ENCODE peak calls at places on chromosomes 1 and 21, in seven cellular contexts. L, A, Q, C, I, T and B are unnamed samples.
A peak's percentile ranks its signal among the peaks of the same experiment; 100 is the strongest.

GRCh38 chr1:193355654-193356053 is 169.2 kb upstream of the B3GALT2 start:
- DNase-seq in L (no peak), T (no peak), A (no peak), Q (no peak), I (no peak), C (no peak), B (no peak)

GRCh38 chr21:42559326-42559725 is 45.7 kb downstream of the SLC37A1 start:
- DNase-seq in C (no peak), Q (no peak), A (peak; percentile 36), L (no peak), T (peak; percentile 8), I (no peak), B (no peak)

GRCh38 chr1:218813247-218813646 is 360.4 kb upstream of the LYPLAL1 start:
- DNase-seq in A (no peak), I (peak; percentile 17), T (no peak), Q (no peak), C (no peak), L (peak; percentile 39), B (peak; percentile 70)

GRCh38 chr1:114033961-114034360 is 54.7 kb downstream of the OLFML3 start:
- DNase-seq in A (no peak), I (no peak), Q (no peak), T (no peak), L (no peak), C (no peak), B (no peak)

GRCh38 chr1:53508991-53509663 is 49.9 kb downstream of the DMRTB1 start:
- DNase-seq in C (no peak), L (no peak), T (no peak), I (no peak), Q (no peak), A (no peak), B (no peak)

GRCh38 chr21:34942911-34943310 is 106.2 kb downstream of the RUNX1 start:
- DNase-seq in A (no peak), C (no peak), L (no peak), T (no peak), I (no peak), Q (no peak), B (no peak)

GRCh38 chr1:163747261-163747660 is 425.5 kb downstream of the NUF2 start:
- DNase-seq in T (no peak), C (no peak), A (no peak), Q (no peak), L (no peak), I (peak; percentile 31), B (no peak)

GRCh38 chr1:12748778-12749355 is 2.9 kb downstream of the CFAP107 start:
- DNase-seq in L (no peak), Q (no peak), C (no peak), I (no peak), T (no peak), A (no peak), B (no peak)

GRCh38 chr21:38768385-38769071 is 37.2 kb upstream of the ETS2 start:
- DNase-seq in C (peak; percentile 23), T (no peak), I (peak; percentile 79), A (no peak), Q (no peak), L (peak; percentile 96), B (peak; percentile 94)

GRCh38 chr1:42953182-42954180 is 5.2 kb downstream of the SLC2A1 start:
- DNase-seq in Q (no peak), T (no peak), I (no peak), A (no peak), L (no peak), C (no peak), B (no peak)

GRCh38 chr1:154839691-154840090 is 30.4 kb downstream of the KCNN3 start:
- DNase-seq in Q (no peak), A (no peak), T (no peak), L (no peak), C (no peak), I (no peak), B (no peak)

GRCh38 chr1:244209955-244210354 is 158.9 kb downstream of the ZBTB18 start:
- DNase-seq in C (no peak), L (no peak), A (no peak), T (no peak), Q (no peak), I (no peak), B (no peak)

GRCh38 chr1:244212792-244213475 is 161.9 kb downstream of the ZBTB18 start:
- DNase-seq in A (no peak), I (no peak), C (no peak), T (no peak), L (no peak), Q (no peak), B (no peak)

GRCh38 chr1:244212219-244212618 is 161.1 kb downstream of the ZBTB18 start:
- DNase-seq in T (no peak), Q (no peak), I (no peak), C (no peak), A (no peak), L (no peak), B (no peak)

GRCh38 chr1:244211559-244211944 is 160.5 kb downstream of the ZBTB18 start:
- DNase-seq in L (peak; percentile 75), T (peak; percentile 71), C (no peak), I (no peak), A (no peak), Q (no peak), B (peak; percentile 56)

DNA sequence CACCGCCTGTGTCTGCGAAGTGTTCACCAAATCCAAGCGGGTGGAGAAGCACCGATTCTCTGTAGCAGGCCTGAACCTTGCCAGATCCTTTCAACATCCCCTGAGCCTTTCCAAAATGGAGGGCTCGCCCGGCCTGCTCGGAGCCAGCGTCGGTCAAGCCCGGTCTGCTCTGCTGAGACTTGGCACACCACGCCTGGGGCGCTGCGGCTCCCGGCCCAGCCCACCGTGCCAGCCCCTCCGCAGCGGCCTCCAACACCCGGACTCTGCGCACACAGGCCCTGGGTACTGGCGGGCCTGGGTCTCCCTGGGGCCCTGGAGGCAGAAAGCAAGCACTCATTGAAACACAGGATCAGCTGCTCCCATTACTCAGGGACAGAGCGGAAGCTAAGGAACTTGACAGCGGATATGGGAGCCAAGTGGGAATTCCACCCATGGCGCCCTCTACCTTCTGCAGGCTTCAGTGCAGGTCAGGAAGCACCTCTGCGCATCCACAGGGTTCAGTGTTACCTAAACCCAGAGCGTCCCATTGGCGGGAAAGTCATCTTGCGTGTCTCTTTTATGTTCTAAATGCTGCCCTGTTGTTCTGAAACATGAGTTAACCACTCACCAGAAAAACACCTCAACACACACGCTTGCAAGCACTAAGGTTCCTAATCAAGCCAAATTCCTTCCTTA is 159.9 kb downstream of the ZBTB18 start:
- DNase-seq in T (no peak), L (peak; percentile 11), A (no peak), I (no peak), Q (no peak), C (no peak), B (no peak)
- TF ChIP-seq CTCF in T (no peak), L (peak; percentile 62), A (peak; percentile 26), I (no peak), Q (peak; percentile 43), C (no peak), B (peak; percentile 61)

GRCh38 chr1:228986093-228986904 is 251.0 kb downstream of the RHOU start:
- DNase-seq in C (no peak), A (no peak), L (no peak), T (peak; percentile 71), I (no peak), Q (no peak), B (peak; percentile 27)
- TF ChIP-seq CTCF in C (no peak), A (no peak), L (no peak), T (peak; percentile 16), I (no peak), Q (no peak), B (no peak)

DNA sequence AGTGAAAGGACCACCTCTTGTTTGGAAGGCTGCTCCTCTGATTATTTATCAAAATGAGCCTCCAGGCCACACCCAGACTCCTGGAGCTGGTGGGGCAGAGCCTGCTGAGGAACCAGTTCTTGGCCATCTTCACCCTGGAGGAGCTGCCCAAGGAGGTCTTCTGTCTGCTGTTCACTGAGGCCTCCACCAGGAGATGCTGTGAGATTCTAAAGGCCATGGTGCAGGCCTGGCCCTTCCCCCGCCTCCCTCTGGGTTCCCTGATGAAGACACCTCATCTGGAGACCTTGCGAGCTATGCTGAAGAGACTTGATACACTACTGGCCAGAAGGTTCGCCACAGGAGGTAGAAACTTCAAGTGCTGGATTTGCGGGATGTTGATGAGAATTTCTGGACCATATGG is 61.7 kb upstream of the GJA8 start:
- DNase-seq in L (peak; percentile 34), C (no peak), A (no peak), T (no peak), I (no peak), Q (no peak), B (peak; percentile 55)
- TF ChIP-seq CTCF in L (peak; percentile 35), C (no peak), A (no peak), T (no peak), I (no peak), Q (no peak), B (peak; percentile 67)

GRCh38 chr1:22712502-22713271 is 2.0 kb downstream of the EPHB2 start:
- DNase-seq in T (no peak), C (no peak), I (no peak), A (no peak), L (peak; percentile 11), Q (no peak), B (no peak)
- TF ChIP-seq CTCF in T (no peak), C (no peak), I (no peak), A (no peak), L (no peak), Q (no peak), B (no peak)

GRCh38 chr1:147565189-147565980 is 24.1 kb downstream of the BCL9 start:
- DNase-seq in I (no peak), L (peak; percentile 18), A (no peak), C (no peak), Q (no peak), T (no peak), B (no peak)

GRCh38 chr1:147558045-147558444 is 16.7 kb downstream of the BCL9 start:
- DNase-seq in A (no peak), L (no peak), Q (no peak), I (no peak), C (no peak), T (no peak), B (no peak)

GRCh38 chr1:147561473-147561840 is 20.2 kb downstream of the BCL9 start:
- DNase-seq in Q (no peak), A (no peak), I (no peak), C (no peak), L (no peak), T (no peak), B (no peak)

GRCh38 chr1:147560756-147561472 is 19.6 kb downstream of the BCL9 start:
- DNase-seq in Q (no peak), T (no peak), I (no peak), L (no peak), A (no peak), C (no peak), B (no peak)

DNA sequence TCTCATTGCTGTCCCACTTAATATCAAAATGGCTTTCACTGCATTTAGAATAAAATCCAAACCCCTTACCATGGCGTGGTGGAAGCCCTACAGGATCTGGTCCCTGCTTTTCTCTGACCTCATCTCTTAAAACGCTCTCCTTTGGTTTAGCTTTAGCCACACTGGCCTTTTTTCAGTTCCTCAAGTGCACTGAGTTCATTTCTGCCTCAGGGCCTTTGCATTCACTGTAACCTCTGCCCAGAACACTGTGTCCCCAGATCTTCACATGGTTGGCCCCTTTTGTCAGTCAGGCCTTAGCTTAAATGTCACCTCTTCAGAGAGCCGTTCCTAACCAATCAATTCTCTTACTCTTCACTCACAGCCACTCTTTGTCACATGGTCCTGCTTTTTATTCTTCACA is 21.5 kb downstream of the BCL9 start:
- DNase-seq in I (no peak), T (no peak), L (no peak), Q (no peak), A (no peak), C (no peak), B (no peak)
- TF ChIP-seq CTCF in I (no peak), T (no peak), L (no peak), Q (no peak), A (no peak), C (no peak), B (no peak)